ENCODE peak calls at places on chromosome 21, in five cellular contexts. X, E, B, C and Q are unnamed samples.

GRCh38 chr21:16196521-16197208 is 466.9 kb downstream of the USP25 start:
- DNase-seq in X (no peak), E (no peak), B (no peak), C (no peak), Q (no peak)

GRCh38 chr21:41928621-41929220 is 25.1 kb downstream of the C2CD2 start:
- DNase-seq in X (no peak), E (peak; percentile 61), B (no peak), C (no peak), Q (no peak)

GRCh38 chr21:43958364-43959158 is 53.5 kb upstream of the TRAPPC10 start:
- DNase-seq in X (no peak), E (no peak), B (no peak), C (no peak), Q (no peak)

GRCh38 chr21:45499970-45500575 is 42.2 kb downstream of the SLC19A1 start:
- DNase-seq in X (no peak), E (no peak), B (no peak), C (peak; percentile 6), Q (no peak)

GRCh38 chr21:29873908-29874307 is 65.9 kb downstream of the GRIK1 start:
- DNase-seq in X (no peak), E (no peak), B (no peak), C (no peak), Q (no peak)

GRCh38 chr21:45228171-45228641 is 59.5 kb downstream of the POFUT2 start:
- DNase-seq in X (peak; percentile 77), E (peak; percentile 63), B (no peak), C (no peak), Q (peak; percentile 85)

GRCh38 chr21:45991606-45992301 is 10.2 kb downstream of the COL6A1 start:
- DNase-seq in X (no peak), E (no peak), B (no peak), C (peak; percentile 12), Q (no peak)

GRCh38 chr21:16460936-16461335 is 731.2 kb downstream of the USP25 start:
- DNase-seq in X (no peak), E (no peak), B (no peak), C (no peak), Q (no peak)

GRCh38 chr21:25528511-25528910 is 78.8 kb downstream of the MRPL39 start:
- DNase-seq in X (no peak), E (no peak), B (no peak), C (no peak), Q (no peak)

GRCh38 chr21:14557413-14557812 is 11.3 kb upstream of the SAMSN1 start:
- DNase-seq in X (no peak), E (no peak), B (no peak), C (no peak), Q (no peak)

GRCh38 chr21:45286671-45287437 is 841 bp downstream of the POFUT2 start:
- DNase-seq in X (no peak), E (no peak), B (no peak), C (peak; percentile 13), Q (no peak)

GRCh38 chr21:33587792-33588484 is 546 bp downstream of the DONSON start:
- DNase-seq in X (no peak), E (no peak), B (peak; percentile 50), C (no peak), Q (peak; percentile 17)

GRCh38 chr21:26982767-26983166 is 15.9 kb upstream of the ADAMTS5 start:
- DNase-seq in X (no peak), E (no peak), B (no peak), C (no peak), Q (no peak)

GRCh38 chr21:35095859-35096291 is 46.8 kb upstream of the RUNX1 start:
- DNase-seq in X (no peak), E (no peak), B (no peak), C (no peak), Q (no peak)

GRCh38 chr21:33261635-33262034 is 4.5 kb upstream of the IL10RB start:
- DNase-seq in X (no peak), E (peak; percentile 97), B (no peak), C (no peak), Q (no peak)

GRCh38 chr21:25885880-25886279 is 151.1 kb downstream of the GABPA start:
- DNase-seq in X (no peak), E (no peak), B (no peak), C (no peak), Q (no peak)

GRCh38 chr21:27275294-27275927 is 308.5 kb upstream of the ADAMTS5 start:
- DNase-seq in X (no peak), E (peak; percentile 94), B (no peak), C (no peak), Q (no peak)

GRCh38 chr21:27192286-27192685 is 225.4 kb upstream of the ADAMTS5 start:
- DNase-seq in X (no peak), E (no peak), B (no peak), C (no peak), Q (no peak)

GRCh38 chr21:17802568-17802967 is 16.6 kb downstream of the C21orf91 start:
- DNase-seq in X (no peak), E (no peak), B (no peak), C (no peak), Q (no peak)

GRCh38 chr21:25582888-25583287 is 24.4 kb downstream of the MRPL39 start:
- DNase-seq in X (peak; percentile 28), E (no peak), B (no peak), C (no peak), Q (no peak)

GRCh38 chr21:38376235-38376634 is 119.4 kb downstream of the KCNJ15 start:
- DNase-seq in X (no peak), E (no peak), B (no peak), C (no peak), Q (no peak)

GRCh38 chr21:35043549-35043948 is 5.6 kb downstream of the RUNX1 start:
- DNase-seq in X (no peak), E (no peak), B (no peak), C (no peak), Q (no peak)

GRCh38 chr21:41859297-41859980 is 19.7 kb downstream of the PRDM15 start:
- DNase-seq in X (no peak), E (no peak), B (no peak), C (no peak), Q (no peak)

GRCh38 chr21:46326110-46326703 is 2.3 kb downstream of the PCNT start:
- DNase-seq in X (no peak), E (no peak), B (no peak), C (no peak), Q (no peak)

GRCh38 chr21:23725576-23725975 is 1881.7 kb downstream of the MRPL39 start:
- DNase-seq in X (no peak), E (peak; percentile 15), B (peak; percentile 2), C (no peak), Q (no peak)

GRCh38 chr21:41074607-41075184 is 93.3 kb upstream of the BACE2 start:
- DNase-seq in X (no peak), E (no peak), B (no peak), C (no peak), Q (no peak)

GRCh38 chr21:38388219-38388618 is 110.1 kb downstream of the ERG start:
- DNase-seq in X (no peak), E (no peak), B (no peak), C (no peak), Q (no peak)

GRCh38 chr21:34614443-34614692 is 545 bp downstream of the RCAN1 start:
- DNase-seq in X (no peak), E (no peak), B (no peak), C (no peak), Q (no peak)

GRCh38 chr21:45132841-45133573 is 58.6 kb downstream of the ADARB1 start:
- DNase-seq in X (no peak), E (no peak), B (no peak), C (no peak), Q (no peak)

GRCh38 chr21:43733529-43734071 is 14.7 kb downstream of the PDXK start:
- DNase-seq in X (no peak), E (no peak), B (no peak), C (no peak), Q (no peak)

GRCh38 chr21:16978309-16978895 is 534.4 kb upstream of the CXADR start:
- DNase-seq in X (no peak), E (no peak), B (no peak), C (no peak), Q (no peak)